ENCODE peak calls at places on chromosome 17, in six cellular contexts. V is RWPE1, L is mammary epithelial cell, X is lung, O is HCT116, W is foreskin fibroblast. Y is an unnamed sample.

GRCh38 chr17:46878055-46878454 is 26.7 kb downstream of the WNT9B start:
- DNase-seq in V (no peak), L (no peak), X (peak), O (no peak), W (no peak), Y (no peak)

GRCh38 chr17:9898812-9899211 is 6.3 kb downstream of the RCVRN start:
- DNase-seq in V (no peak), L (no peak), X (no peak), O (no peak), W (no peak), Y (no peak)

GRCh38 chr17:31492880-31493655 is 101.6 kb downstream of the RAB11FIP4 start:
- DNase-seq in V (no peak), L (no peak), X (peak), O (no peak), W (no peak), Y (no peak)

GRCh38 chr17:62781356-62781755 is 26.8 kb downstream of the MARCHF10 start:
- DNase-seq in V (no peak), L (no peak), X (peak), O (no peak), W (peak), Y (no peak)

GRCh38 chr17:61644800-61645774 is 54.1 kb upstream of the NACA2 start:
- DNase-seq in V (no peak), L (no peak), X (no peak), O (no peak), W (no peak), Y (no peak)

GRCh38 chr17:56912105-56912999 is 1.5 kb downstream of the TRIM25 start:
- DNase-seq in V (no peak), L (no peak), X (no peak), O (no peak), W (no peak), Y (no peak)

GRCh38 chr17:45584092-45585036 is 93.8 kb upstream of the PLEKHM1 start:
- DNase-seq in V (peak), L (peak), X (peak), O (peak), W (peak), Y (peak)

GRCh38 chr17:17414316-17414937 is 62.4 kb upstream of the MED9 start:
- DNase-seq in V (no peak), L (peak), X (no peak), O (no peak), W (peak), Y (no peak)

GRCh38 chr17:147796-148740 is 10.7 kb downstream of the SCGB1C2 start:
- DNase-seq in V (no peak), L (no peak), X (no peak), O (no peak), W (no peak), Y (peak)

GRCh38 chr17:2844386-2844785 is 48.1 kb downstream of the RAP1GAP2 start:
- DNase-seq in V (no peak), L (no peak), X (no peak), O (no peak), W (no peak), Y (no peak)

GRCh38 chr17:28725166-28725659 is 820 bp downstream of the TLCD1 start:
- DNase-seq in V (no peak), L (no peak), X (no peak), O (peak), W (peak), Y (no peak)

GRCh38 chr17:45696442-45696841 is 87.7 kb upstream of the CRHR1 start:
- DNase-seq in V (no peak), L (no peak), X (no peak), O (no peak), W (no peak), Y (no peak)

GRCh38 chr17:42535400-42536047 is 517 bp upstream of the NAGLU start:
- DNase-seq in V (no peak), L (no peak), X (no peak), O (no peak), W (no peak), Y (no peak)

GRCh38 chr17:39164675-39165143 is 1.3 kb downstream of the ARL5C start:
- DNase-seq in V (peak), L (peak), X (peak), O (peak), W (peak), Y (peak)

GRCh38 chr17:47803201-47803600 is 18.4 kb downstream of the OSBPL7 start:
- DNase-seq in V (no peak), L (no peak), X (no peak), O (no peak), W (no peak), Y (no peak)

GRCh38 chr17:74858672-74859438 is 830 bp downstream of the GRIN2C start:
- DNase-seq in V (no peak), L (no peak), X (no peak), O (no peak), W (no peak), Y (no peak)

GRCh38 chr17:65556014-65556909 is 5.2 kb downstream of the AXIN2 start:
- DNase-seq in V (peak), L (peak), X (peak), O (peak), W (peak), Y (peak)

GRCh38 chr17:79715318-79716182 is 15.2 kb upstream of the ENPP7 start:
- DNase-seq in V (no peak), L (no peak), X (no peak), O (no peak), W (no peak), Y (no peak)

GRCh38 chr17:32831223-32831622 is 45.7 kb downstream of the MYO1D start:
- DNase-seq in V (no peak), L (no peak), X (no peak), O (no peak), W (no peak), Y (no peak)

GRCh38 chr17:76440722-76441362 is 12.1 kb downstream of the UBE2O start:
- DNase-seq in V (no peak), L (no peak), X (no peak), O (no peak), W (no peak), Y (no peak)

GRCh38 chr17:76207670-76208069 is 32.6 kb downstream of the RNF157 start:
- DNase-seq in V (no peak), L (no peak), X (no peak), O (no peak), W (no peak), Y (no peak)

GRCh38 chr17:68512967-68513474 is 791 bp downstream of the PRKAR1A start:
- DNase-seq in V (peak), L (peak), X (no peak), O (no peak), W (no peak), Y (no peak)

GRCh38 chr17:17535957-17536356 is 39.8 kb upstream of the RASD1 start:
- DNase-seq in V (no peak), L (no peak), X (peak), O (no peak), W (peak), Y (no peak)

GRCh38 chr17:68328676-68329075 is 37.4 kb downstream of the ARSG start:
- DNase-seq in V (peak), L (peak), X (no peak), O (no peak), W (no peak), Y (no peak)

GRCh38 chr17:35052240-35052608 is 11.3 kb downstream of the RFFL start:
- DNase-seq in V (no peak), L (peak), X (no peak), O (no peak), W (peak), Y (no peak)

GRCh38 chr17:45640141-45640850 is 143.8 kb upstream of the CRHR1 start:
- DNase-seq in V (peak), L (peak), X (peak), O (peak), W (peak), Y (peak)

GRCh38 chr17:56150631-56151030 is 2.6 kb upstream of the ANKFN1 start:
- DNase-seq in V (no peak), L (no peak), X (no peak), O (no peak), W (no peak), Y (no peak)

GRCh38 chr17:17944253-17944652 is 27.9 kb downstream of the TOM1L2 start:
- DNase-seq in V (no peak), L (no peak), X (no peak), O (no peak), W (no peak), Y (no peak)

GRCh38 chr17:79612468-79613194 is 1.8 kb upstream of the RBFOX3 start:
- DNase-seq in V (peak), L (peak), X (no peak), O (peak), W (peak), Y (no peak)

GRCh38 chr17:43410557-43411368 is 12.0 kb downstream of the ARL4D start:
- DNase-seq in V (no peak), L (no peak), X (no peak), O (no peak), W (no peak), Y (no peak)

GRCh38 chr17:46818929-46819859 is 702 bp upstream of the WNT3 start:
- DNase-seq in V (no peak), L (no peak), X (no peak), O (no peak), W (no peak), Y (no peak)

GRCh38 chr17:78661092-78661770 is 84.0 kb upstream of the DNAH17 start:
- DNase-seq in V (peak), L (peak), X (no peak), O (no peak), W (no peak), Y (no peak)

GRCh38 chr17:19418312-19418992 is 7.4 kb downstream of the RNF112 start:
- DNase-seq in V (no peak), L (peak), X (no peak), O (no peak), W (peak), Y (no peak)

GRCh38 chr17:5719976-5720375 is 135.7 kb upstream of the NLRP1 start:
- DNase-seq in V (no peak), L (no peak), X (no peak), O (no peak), W (peak), Y (no peak)

GRCh38 chr17:67377727-67378443 is 804 bp downstream of the PITPNC1 start:
- DNase-seq in V (peak), L (peak), X (peak), O (no peak), W (no peak), Y (peak)

GRCh38 chr17:4968916-4969550 is 1.4 kb upstream of the SPAG7 start:
- DNase-seq in V (peak), L (peak), X (no peak), O (no peak), W (peak), Y (no peak)

GRCh38 chr17:60939318-60939717 is 261.7 kb downstream of the BCAS3 start:
- DNase-seq in V (no peak), L (no peak), X (no peak), O (no peak), W (no peak), Y (no peak)

GRCh38 chr17:80006339-80006720 is 29.3 kb downstream of the TBC1D16 start:
- DNase-seq in V (no peak), L (no peak), X (no peak), O (no peak), W (no peak), Y (no peak)

GRCh38 chr17:29390856-29391631 is 881 bp downstream of the TAOK1 start:
- DNase-seq in V (peak), L (peak), X (no peak), O (no peak), W (no peak), Y (no peak)

GRCh38 chr17:32879143-32879542 is 2.2 kb upstream of the MYO1D start:
- DNase-seq in V (no peak), L (no peak), X (no peak), O (no peak), W (no peak), Y (no peak)

DNA sequence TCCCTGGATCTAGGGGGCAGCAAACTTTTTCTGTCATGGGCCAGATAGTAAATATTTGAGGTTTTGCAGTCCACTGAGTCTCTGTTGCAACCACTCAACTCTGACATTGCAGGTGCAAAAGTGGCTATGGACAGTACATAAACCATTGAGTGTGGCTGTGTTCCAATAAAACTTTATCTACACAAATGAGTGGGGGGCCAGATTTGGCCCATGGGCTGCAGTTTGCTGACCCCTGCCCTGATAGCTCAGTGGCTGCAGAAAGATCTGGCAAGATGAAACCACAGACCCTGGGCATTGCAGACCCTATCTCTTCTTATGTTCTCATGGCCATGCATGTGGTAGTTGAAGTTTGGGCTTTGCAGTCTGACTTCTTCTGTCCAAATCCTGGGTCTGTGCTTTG is 440.5 kb downstream of the SLC39A11 start:
- DNase-seq in V (no peak), L (no peak), X (no peak), O (no peak), W (no peak), Y (no peak)
- TF ChIP-seq CTCF in V (no peak), L (no peak), X (no peak), O (no peak), W (no peak), Y (no peak)

GRCh38 chr17:7935859-7936258 is 3.9 kb downstream of the CNTROB start:
- DNase-seq in V (no peak), L (no peak), X (no peak), O (no peak), W (no peak), Y (no peak)

GRCh38 chr17:7932483-7932891 is 481 bp downstream of the CNTROB start:
- DNase-seq in V (peak), L (peak), X (no peak), O (no peak), W (no peak), Y (no peak)

GRCh38 chr17:7931709-7932482 is at the start of the genes CNTROB and TRAPPC1:
- DNase-seq in V (peak), L (peak), X (peak), O (peak), W (peak), Y (peak)

GRCh38 chr17:7930841-7931631 is 710 bp downstream of the TRAPPC1 start:
- DNase-seq in V (no peak), L (no peak), X (no peak), O (no peak), W (no peak), Y (no peak)

GRCh38 chr17:7932949-7933348 is 943 bp downstream of the CNTROB start:
- DNase-seq in V (peak), L (peak), X (peak), O (no peak), W (peak), Y (no peak)
- TF ChIP-seq CTCF in V (no peak), L (peak), X (no peak), O (no peak), W (peak), Y (peak)

DNA sequence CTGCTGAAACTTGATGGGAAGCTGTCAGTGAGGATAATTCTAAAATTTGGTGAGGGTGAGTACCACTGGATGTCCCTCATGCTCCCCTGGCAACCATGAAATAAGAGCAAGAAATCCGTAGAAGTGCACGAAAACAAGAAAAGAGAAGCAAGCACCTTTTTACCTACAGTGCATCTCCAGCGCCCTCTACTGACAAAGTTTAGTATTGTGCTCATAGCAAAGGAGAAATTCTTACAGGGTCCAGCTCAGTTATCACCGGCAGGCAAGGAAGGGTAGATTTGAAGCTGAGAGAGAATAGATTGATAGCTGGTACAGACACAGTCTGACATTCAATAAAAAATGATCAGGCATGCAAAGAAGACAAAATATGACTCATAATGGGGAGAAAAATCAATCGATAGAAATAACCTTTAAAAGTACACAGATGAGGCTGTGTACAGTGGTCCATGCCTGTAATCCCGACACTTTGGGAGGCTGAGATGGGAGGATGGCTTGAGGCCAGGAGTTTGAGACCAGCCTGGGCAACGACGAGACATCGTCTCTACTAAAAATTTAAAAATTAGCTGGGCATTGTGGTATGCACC is 28.3 kb upstream of the TEX2 start:
- DNase-seq in V (no peak), L (no peak), X (no peak), O (no peak), W (no peak), Y (no peak)
- TF ChIP-seq CTCF in V (peak), L (peak), X (no peak), O (peak), W (no peak), Y (peak)

GRCh38 chr17:77651983-77652382 is 306.5 kb upstream of the TNRC6C start:
- DNase-seq in V (no peak), L (no peak), X (no peak), O (no peak), W (no peak), Y (no peak)

GRCh38 chr17:77654296-77654695 is 304.2 kb upstream of the TNRC6C start:
- DNase-seq in V (no peak), L (no peak), X (no peak), O (no peak), W (no peak), Y (no peak)

GRCh38 chr17:77645441-77646430 is 312.8 kb upstream of the TNRC6C start:
- DNase-seq in V (no peak), L (no peak), X (no peak), O (no peak), W (peak), Y (peak)

GRCh38 chr17:77647531-77647930 is 311.0 kb upstream of the TNRC6C start:
- DNase-seq in V (no peak), L (no peak), X (no peak), O (no peak), W (no peak), Y (peak)

GRCh38 chr17:77649717-77650211 is 308.7 kb upstream of the TNRC6C start:
- DNase-seq in V (peak), L (peak), X (no peak), O (peak), W (peak), Y (no peak)
- TF ChIP-seq CTCF in V (no peak), L (peak), X (no peak), O (peak), W (no peak), Y (no peak)

DNA sequence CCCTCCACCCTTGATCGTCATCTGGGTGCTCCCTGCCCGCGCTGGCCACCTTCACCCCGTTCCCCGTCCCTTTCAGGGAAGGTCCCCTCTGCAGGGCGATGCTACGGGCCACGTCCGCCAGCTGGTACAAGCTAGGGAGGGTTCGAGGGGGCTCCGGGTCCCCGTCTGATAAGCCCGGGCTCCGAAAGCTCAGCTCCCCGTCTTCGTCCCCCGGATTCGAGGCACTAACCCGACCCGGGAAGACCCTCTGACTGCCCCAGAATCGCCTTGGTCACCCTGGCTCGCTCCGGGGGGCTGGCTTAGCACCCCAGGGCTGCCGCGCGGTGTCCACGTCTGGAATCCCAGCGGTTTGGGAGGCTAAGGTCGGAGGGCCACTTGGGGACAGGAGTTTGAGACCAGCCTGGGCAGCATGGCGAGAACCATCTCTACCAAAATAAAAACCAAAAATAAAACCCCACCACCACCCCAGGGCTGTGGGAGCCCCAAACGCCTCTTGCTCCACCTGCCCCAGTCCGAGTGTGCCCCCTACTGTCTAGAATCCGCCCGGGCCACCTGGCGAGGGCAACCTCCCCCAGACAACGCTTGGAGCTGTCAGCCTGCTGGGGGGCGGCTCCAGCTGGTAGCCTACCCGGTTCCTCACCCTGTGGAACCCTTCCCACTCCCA is 1.1 kb upstream of the SLC43A2 start:
- DNase-seq in V (no peak), L (peak), X (peak), O (peak), W (no peak), Y (no peak)
- TF ChIP-seq CTCF in V (peak), L (peak), X (peak), O (peak), W (peak), Y (peak)

GRCh38 chr17:7234100-7235012 is at the start of gene DVL2:
- DNase-seq in V (peak), L (peak), X (peak), O (peak), W (peak), Y (peak)
- TF ChIP-seq CTCF in V (no peak), L (no peak), X (no peak), O (no peak), W (no peak), Y (no peak)

DNA sequence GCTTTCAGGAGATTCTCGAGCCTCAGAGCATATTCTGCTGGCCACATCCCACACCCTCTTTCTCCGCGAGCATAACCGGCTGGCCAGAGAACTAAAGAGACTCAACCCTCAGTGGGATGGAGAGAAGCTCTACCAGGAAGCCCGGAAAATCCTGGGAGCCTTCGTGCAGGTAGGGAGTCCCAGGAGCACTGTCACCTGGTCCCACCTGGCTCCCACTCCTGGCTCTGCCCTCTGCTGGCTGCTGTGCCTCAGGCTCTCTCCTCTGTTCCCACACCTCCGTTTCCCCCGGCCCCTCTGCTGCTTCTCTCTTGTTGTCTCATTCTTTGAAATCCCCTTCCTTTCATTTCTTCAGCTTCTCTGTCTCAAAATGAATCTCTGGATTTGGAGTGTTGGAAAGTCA is 16.4 kb downstream of the LPO start:
- DNase-seq in V (no peak), L (no peak), X (no peak), O (peak), W (no peak), Y (peak)
- TF ChIP-seq CTCF in V (no peak), L (peak), X (no peak), O (peak), W (no peak), Y (no peak)

GRCh38 chr17:58641937-58642336 is 49.9 kb downstream of the TEX14 start:
- DNase-seq in V (no peak), L (no peak), X (no peak), O (no peak), W (no peak), Y (no peak)
- TF ChIP-seq CTCF in V (no peak), L (no peak), X (no peak), O (no peak), W (no peak), Y (no peak)